ENCODE peak calls at places on chromosomes 13 and 19, in four cellular contexts. One of them, this sample, is unnamed.

GRCh38 chr19:17281391-17282304 is at the start of gene ANKLE1:
- DNase-seq in CD4-positive, alpha-beta T cell: peak
- DNase-seq in hepatocyte: no peak
- DNase-seq in psoas muscle: peak
- DNase-seq in this sample: no peak

GRCh38 chr13:69579351-69579750 is 528.3 kb upstream of the ATXN8OS start:
- DNase-seq in CD4-positive, alpha-beta T cell: no peak
- DNase-seq in hepatocyte: peak
- DNase-seq in psoas muscle: no peak
- DNase-seq in this sample: no peak

GRCh38 chr13:112226320-112227002 is 149.7 kb upstream of the SPACA7 start:
- DNase-seq in CD4-positive, alpha-beta T cell: no peak
- DNase-seq in hepatocyte: no peak
- DNase-seq in psoas muscle: no peak
- DNase-seq in this sample: no peak

GRCh38 chr19:38255759-38256052 is 468 bp downstream of the PPP1R14A start:
- DNase-seq in CD4-positive, alpha-beta T cell: no peak
- DNase-seq in hepatocyte: no peak
- DNase-seq in psoas muscle: no peak
- DNase-seq in this sample: no peak

GRCh38 chr13:44399045-44399444 is 25.4 kb downstream of the SERP2 start:
- DNase-seq in CD4-positive, alpha-beta T cell: no peak
- DNase-seq in hepatocyte: no peak
- DNase-seq in psoas muscle: no peak
- DNase-seq in this sample: no peak

GRCh38 chr13:39284801-39285388 is 246.6 kb downstream of the NHLRC3 start:
- DNase-seq in CD4-positive, alpha-beta T cell: no peak
- DNase-seq in hepatocyte: no peak
- DNase-seq in psoas muscle: no peak
- DNase-seq in this sample: no peak

GRCh38 chr13:83221256-83221655 is 661.0 kb downstream of the SLITRK1 start:
- DNase-seq in CD4-positive, alpha-beta T cell: no peak
- DNase-seq in hepatocyte: peak
- DNase-seq in psoas muscle: no peak
- DNase-seq in this sample: no peak

GRCh38 chr13:30846311-30846710 is 59.8 kb upstream of the MEDAG start:
- DNase-seq in CD4-positive, alpha-beta T cell: no peak
- DNase-seq in hepatocyte: no peak
- DNase-seq in psoas muscle: no peak
- DNase-seq in this sample: no peak

GRCh38 chr13:75038315-75038881 is 443.6 kb downstream of the TBC1D4 start:
- DNase-seq in CD4-positive, alpha-beta T cell: no peak
- DNase-seq in hepatocyte: no peak
- DNase-seq in psoas muscle: no peak
- DNase-seq in this sample: no peak

GRCh38 chr13:95226476-95226875 is 74.8 kb downstream of the ABCC4 start:
- DNase-seq in CD4-positive, alpha-beta T cell: no peak
- DNase-seq in hepatocyte: no peak
- DNase-seq in psoas muscle: no peak
- DNase-seq in this sample: no peak

GRCh38 chr19:46788101-46788967 is at the start of gene SLC1A5:
- DNase-seq in CD4-positive, alpha-beta T cell: peak
- DNase-seq in hepatocyte: peak
- DNase-seq in psoas muscle: peak
- DNase-seq in this sample: peak

GRCh38 chr13:102028198-102028597 is 373.6 kb downstream of the FGF14 start:
- DNase-seq in CD4-positive, alpha-beta T cell: no peak
- DNase-seq in hepatocyte: no peak
- DNase-seq in psoas muscle: no peak
- DNase-seq in this sample: no peak

GRCh38 chr19:53521373-53522202 is 16.4 kb upstream of the ZNF331 start:
- DNase-seq in CD4-positive, alpha-beta T cell: no peak
- DNase-seq in hepatocyte: no peak
- DNase-seq in psoas muscle: peak
- DNase-seq in this sample: no peak

GRCh38 chr19:6772028-6772865 is at the start of gene VAV1:
- DNase-seq in CD4-positive, alpha-beta T cell: peak
- DNase-seq in hepatocyte: no peak
- DNase-seq in psoas muscle: peak
- DNase-seq in this sample: no peak

GRCh38 chr13:50645092-50645491 is 198.4 kb downstream of the DLEU7 start:
- DNase-seq in CD4-positive, alpha-beta T cell: no peak
- DNase-seq in hepatocyte: no peak
- DNase-seq in psoas muscle: no peak
- DNase-seq in this sample: no peak

GRCh38 chr13:60348097-60348496 is 48.9 kb upstream of the TDRD3 start:
- DNase-seq in CD4-positive, alpha-beta T cell: no peak
- DNase-seq in hepatocyte: no peak
- DNase-seq in psoas muscle: no peak
- DNase-seq in this sample: no peak

GRCh38 chr19:46821512-46822359 is 28.9 kb downstream of the AP2S1 start:
- DNase-seq in CD4-positive, alpha-beta T cell: peak
- DNase-seq in hepatocyte: peak
- DNase-seq in psoas muscle: no peak
- DNase-seq in this sample: no peak

GRCh38 chr13:59276436-59276835 is 887.3 kb downstream of the DIAPH3 start:
- DNase-seq in CD4-positive, alpha-beta T cell: no peak
- DNase-seq in hepatocyte: no peak
- DNase-seq in psoas muscle: no peak
- DNase-seq in this sample: no peak

GRCh38 chr19:53019684-53020083 is 6.0 kb downstream of the ERVV-1 start:
- DNase-seq in CD4-positive, alpha-beta T cell: no peak
- DNase-seq in hepatocyte: no peak
- DNase-seq in psoas muscle: no peak
- DNase-seq in this sample: no peak

GRCh38 chr19:3366761-3367571 is 583 bp downstream of the NFIC start:
- DNase-seq in CD4-positive, alpha-beta T cell: no peak
- DNase-seq in hepatocyte: no peak
- DNase-seq in psoas muscle: peak
- DNase-seq in this sample: peak

GRCh38 chr19:15248648-15249559 is 16.7 kb upstream of the EPHX3 start:
- DNase-seq in CD4-positive, alpha-beta T cell: no peak
- DNase-seq in hepatocyte: peak
- DNase-seq in psoas muscle: peak
- DNase-seq in this sample: no peak

GRCh38 chr19:11693505-11694499 is 44.9 kb downstream of the ZNF823 start:
- DNase-seq in CD4-positive, alpha-beta T cell: no peak
- DNase-seq in hepatocyte: peak
- DNase-seq in psoas muscle: no peak
- DNase-seq in this sample: no peak

GRCh38 chr19:4991996-4992698 is 23.2 kb downstream of the KDM4B start:
- DNase-seq in CD4-positive, alpha-beta T cell: no peak
- DNase-seq in hepatocyte: no peak
- DNase-seq in psoas muscle: no peak
- DNase-seq in this sample: no peak

GRCh38 chr19:28881616-28882015 is 331.3 kb downstream of the UQCRFS1 start:
- DNase-seq in CD4-positive, alpha-beta T cell: no peak
- DNase-seq in hepatocyte: no peak
- DNase-seq in psoas muscle: no peak
- DNase-seq in this sample: no peak

GRCh38 chr13:97976551-97977375 is 23.3 kb downstream of the IPO5 start:
- DNase-seq in CD4-positive, alpha-beta T cell: no peak
- DNase-seq in hepatocyte: peak
- DNase-seq in psoas muscle: peak
- DNase-seq in this sample: peak

GRCh38 chr19:5444431-5444830 is 10.8 kb upstream of the ZNRF4 start:
- DNase-seq in CD4-positive, alpha-beta T cell: no peak
- DNase-seq in hepatocyte: no peak
- DNase-seq in psoas muscle: no peak
- DNase-seq in this sample: no peak

GRCh38 chr19:38781058-38781457 is 7.7 kb upstream of the LGALS7 start:
- DNase-seq in CD4-positive, alpha-beta T cell: no peak
- DNase-seq in hepatocyte: no peak
- DNase-seq in psoas muscle: peak
- DNase-seq in this sample: no peak

GRCh38 chr13:80975903-80976302 is 635.0 kb upstream of the SPRY2 start:
- DNase-seq in CD4-positive, alpha-beta T cell: no peak
- DNase-seq in hepatocyte: peak
- DNase-seq in psoas muscle: no peak
- DNase-seq in this sample: no peak

GRCh38 chr19:12052571-12053169 is at the start of gene ZNF878:
- DNase-seq in CD4-positive, alpha-beta T cell: peak
- DNase-seq in hepatocyte: peak
- DNase-seq in psoas muscle: peak
- DNase-seq in this sample: peak

GRCh38 chr19:8731428-8732169 is 10.2 kb downstream of the OR2Z1 start:
- DNase-seq in CD4-positive, alpha-beta T cell: no peak
- DNase-seq in hepatocyte: no peak
- DNase-seq in psoas muscle: no peak
- DNase-seq in this sample: no peak

GRCh38 chr13:29472317-29472961 is 123.0 kb downstream of the SLC7A1 start:
- DNase-seq in CD4-positive, alpha-beta T cell: no peak
- DNase-seq in hepatocyte: peak
- DNase-seq in psoas muscle: no peak
- DNase-seq in this sample: peak

GRCh38 chr13:33815011-33815550 is 2.9 kb upstream of the RFC3 start:
- DNase-seq in CD4-positive, alpha-beta T cell: no peak
- DNase-seq in hepatocyte: no peak
- DNase-seq in psoas muscle: no peak
- DNase-seq in this sample: no peak

GRCh38 chr13:29105779-29106178 is 285.6 kb downstream of the MTUS2 start:
- DNase-seq in CD4-positive, alpha-beta T cell: no peak
- DNase-seq in hepatocyte: peak
- DNase-seq in psoas muscle: no peak
- DNase-seq in this sample: no peak

GRCh38 chr19:2260341-2260751 is 4.1 kb upstream of the JSRP1 start:
- DNase-seq in CD4-positive, alpha-beta T cell: no peak
- DNase-seq in hepatocyte: no peak
- DNase-seq in psoas muscle: no peak
- DNase-seq in this sample: no peak

GRCh38 chr19:7595466-7596133 is at the start of gene CAMSAP3:
- DNase-seq in CD4-positive, alpha-beta T cell: peak
- DNase-seq in hepatocyte: peak
- DNase-seq in psoas muscle: no peak
- DNase-seq in this sample: peak

GRCh38 chr19:51777570-51778460 is 16.8 kb downstream of the FPR2 start:
- DNase-seq in CD4-positive, alpha-beta T cell: peak
- DNase-seq in hepatocyte: peak
- DNase-seq in psoas muscle: peak
- DNase-seq in this sample: peak

GRCh38 chr13:110456550-110456949 is 105.0 kb downstream of the RAB20 start:
- DNase-seq in CD4-positive, alpha-beta T cell: no peak
- DNase-seq in hepatocyte: no peak
- DNase-seq in psoas muscle: no peak
- DNase-seq in this sample: no peak

GRCh38 chr13:103810026-103810425 is 743.8 kb upstream of the SLC10A2 start:
- DNase-seq in CD4-positive, alpha-beta T cell: no peak
- DNase-seq in hepatocyte: no peak
- DNase-seq in psoas muscle: no peak
- DNase-seq in this sample: no peak
- H3K27ac ChIP-seq in CD4-positive, alpha-beta T cell: no peak
- H3K27ac ChIP-seq in hepatocyte: no peak
- H3K27ac ChIP-seq in psoas muscle: no peak
- H3K27ac ChIP-seq in this sample: no peak

GRCh38 chr19:49801401-49801888 is 11.6 kb downstream of the FUZ start:
- DNase-seq in CD4-positive, alpha-beta T cell: no peak
- DNase-seq in hepatocyte: no peak
- DNase-seq in psoas muscle: peak
- DNase-seq in this sample: no peak

GRCh38 chr19:49803529-49803856 is 9.6 kb downstream of the FUZ start:
- DNase-seq in CD4-positive, alpha-beta T cell: no peak
- DNase-seq in hepatocyte: no peak
- DNase-seq in psoas muscle: no peak
- DNase-seq in this sample: no peak

GRCh38 chr19:49802836-49803528 is 10.1 kb downstream of the FUZ start:
- DNase-seq in CD4-positive, alpha-beta T cell: no peak
- DNase-seq in hepatocyte: no peak
- DNase-seq in psoas muscle: no peak
- DNase-seq in this sample: no peak

GRCh38 chr19:49800771-49801170 is 12.3 kb downstream of the FUZ start:
- DNase-seq in CD4-positive, alpha-beta T cell: no peak
- DNase-seq in hepatocyte: no peak
- DNase-seq in psoas muscle: no peak
- DNase-seq in this sample: no peak

DNA sequence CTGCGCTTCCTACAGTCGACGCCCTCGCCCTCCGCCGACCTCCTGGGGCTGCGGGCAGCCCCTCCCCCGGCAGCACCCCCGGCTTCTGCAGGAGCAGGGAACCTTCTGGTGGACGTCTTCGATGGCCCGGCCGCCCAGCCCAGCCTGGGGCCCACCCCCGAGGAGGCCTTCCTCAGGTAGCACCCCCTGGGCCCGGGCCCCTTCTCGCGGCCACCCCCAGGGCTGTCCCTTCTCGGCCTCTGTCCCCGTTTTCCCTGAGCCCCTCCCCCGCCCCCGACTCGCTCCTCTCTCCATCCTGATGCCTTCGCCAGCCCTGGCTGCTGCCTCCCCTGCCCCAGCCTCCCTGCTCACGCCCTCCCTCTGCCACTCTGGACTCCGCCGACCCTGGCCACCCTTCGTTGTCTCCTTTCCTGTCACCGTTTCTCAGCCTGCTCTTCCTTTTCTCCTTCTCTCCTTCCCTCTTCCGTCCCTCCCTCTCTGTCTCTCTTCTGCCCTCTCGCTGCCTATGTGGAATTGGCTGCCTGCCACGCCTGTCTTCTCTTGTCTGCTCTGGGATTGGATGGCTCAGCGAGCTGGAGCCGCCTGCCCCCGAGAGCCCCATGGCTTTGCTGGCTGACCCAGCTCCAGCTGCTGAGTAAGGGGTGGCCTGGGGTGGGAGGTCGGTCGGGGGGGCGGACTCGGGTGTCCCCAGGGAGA is 11.0 kb downstream of the FUZ start:
- DNase-seq in CD4-positive, alpha-beta T cell: no peak
- DNase-seq in hepatocyte: peak
- DNase-seq in psoas muscle: peak
- DNase-seq in this sample: peak
- H3K27ac ChIP-seq in CD4-positive, alpha-beta T cell: no peak
- H3K27ac ChIP-seq in hepatocyte: no peak
- H3K27ac ChIP-seq in psoas muscle: peak
- H3K27ac ChIP-seq in this sample: no peak

GRCh38 chr13:35858665-35859064 is 272.5 kb downstream of the DCLK1 start:
- DNase-seq in CD4-positive, alpha-beta T cell: no peak
- DNase-seq in hepatocyte: no peak
- DNase-seq in psoas muscle: no peak
- DNase-seq in this sample: no peak
- H3K27ac ChIP-seq in CD4-positive, alpha-beta T cell: no peak
- H3K27ac ChIP-seq in hepatocyte: no peak
- H3K27ac ChIP-seq in psoas muscle: no peak
- H3K27ac ChIP-seq in this sample: no peak

DNA sequence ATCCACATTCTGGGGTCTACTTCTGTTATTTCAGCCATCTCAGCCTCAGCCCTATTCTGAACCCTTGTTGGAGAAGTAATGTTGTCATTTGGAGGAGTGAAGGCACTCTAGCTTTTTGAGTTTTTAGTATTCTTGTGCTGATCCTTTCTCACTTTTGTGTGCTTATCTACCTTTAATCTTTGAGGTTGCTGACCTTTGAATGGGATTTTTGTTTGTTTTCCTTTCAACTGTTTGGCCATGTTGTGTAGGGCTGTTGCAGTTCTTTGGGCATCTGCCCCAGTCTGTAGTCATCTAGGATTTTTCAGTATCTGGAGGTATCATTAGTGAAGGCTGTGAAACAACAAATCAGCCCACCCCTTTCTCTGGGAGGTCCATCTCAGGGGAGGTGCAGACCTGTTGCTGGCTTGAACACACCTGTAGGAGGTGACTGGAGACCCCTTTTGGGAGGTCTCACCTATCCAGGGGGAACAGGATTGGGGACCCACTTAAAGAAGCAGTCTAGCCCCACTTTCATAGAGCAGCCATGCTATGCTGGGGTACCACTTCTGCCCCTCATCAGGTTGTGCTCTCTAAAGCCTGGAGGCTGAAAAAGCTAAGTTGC is 1391.4 kb downstream of the UQCRFS1 start:
- DNase-seq in CD4-positive, alpha-beta T cell: no peak
- DNase-seq in hepatocyte: no peak
- DNase-seq in psoas muscle: no peak
- DNase-seq in this sample: no peak
- H3K27ac ChIP-seq in CD4-positive, alpha-beta T cell: no peak
- H3K27ac ChIP-seq in hepatocyte: no peak
- H3K27ac ChIP-seq in psoas muscle: no peak
- H3K27ac ChIP-seq in this sample: no peak

This sample was measured in pancreas.